ENCODE peak calls at places on chromosomes 11 and 22, in ten cellular contexts. K is body of pancreas, I is fibroblast of the aortic adventitia, A is CD14-positive monocyte, V is right lobe of liver, C is foreskin fibroblast, O is thoracic aorta, Q is H9, P is HFF-Myc, W is bronchial epithelial cell. M is an unnamed sample.

GRCh38 chr11:77505956-77506355 is 32.1 kb upstream of the PAK1 start:
- DNase-seq in P (no peak), C (no peak), A (no peak), Q (no peak), W (peak), K (no peak), O (no peak), V (no peak), I (no peak), M (no peak)

GRCh38 chr11:72584293-72584921 is 89.8 kb downstream of the PDE2A start:
- DNase-seq in V (peak), P (no peak), Q (peak), K (peak), O (no peak), A (peak), C (peak), I (peak), W (peak), M (no peak)

GRCh38 chr11:113876074-113876797 is 864 bp upstream of the USP28 start:
- DNase-seq in Q (no peak), O (no peak), K (no peak), V (no peak), C (no peak), P (no peak), I (no peak), W (no peak), A (no peak), M (no peak)

GRCh38 chr11:133476570-133477262 is 55.6 kb downstream of the OPCML start:
- DNase-seq in O (no peak), C (no peak), I (no peak), Q (peak), A (no peak), W (peak), V (no peak), K (no peak), P (no peak), M (no peak)

GRCh38 chr11:78575478-78575877 is 814 bp upstream of the NARS2 start:
- DNase-seq in V (no peak), C (no peak), Q (no peak), W (no peak), I (no peak), A (no peak), K (no peak), O (no peak), P (no peak), M (no peak)

GRCh38 chr11:71336996-71337772 is 84.8 kb upstream of the SHANK2 start:
- DNase-seq in Q (peak), O (no peak), I (no peak), C (no peak), K (no peak), P (no peak), V (no peak), A (no peak), W (no peak), M (no peak)

GRCh38 chr11:105929381-105929955 is 92.6 kb downstream of the MSANTD4 start:
- DNase-seq in V (no peak), P (no peak), O (no peak), A (no peak), C (no peak), I (no peak), K (no peak), Q (no peak), W (peak), M (no peak)

GRCh38 chr11:63769044-63769718 is 606 bp upstream of the ZFTA start:
- DNase-seq in C (no peak), W (peak), Q (no peak), K (no peak), O (no peak), V (peak), P (no peak), I (no peak), A (no peak), M (no peak)

GRCh38 chr11:125887373-125888324 is at the start of gene HYLS1:
- DNase-seq in A (peak), C (peak), O (peak), W (peak), K (peak), Q (peak), V (peak), P (peak), I (peak), M (peak)

DNA sequence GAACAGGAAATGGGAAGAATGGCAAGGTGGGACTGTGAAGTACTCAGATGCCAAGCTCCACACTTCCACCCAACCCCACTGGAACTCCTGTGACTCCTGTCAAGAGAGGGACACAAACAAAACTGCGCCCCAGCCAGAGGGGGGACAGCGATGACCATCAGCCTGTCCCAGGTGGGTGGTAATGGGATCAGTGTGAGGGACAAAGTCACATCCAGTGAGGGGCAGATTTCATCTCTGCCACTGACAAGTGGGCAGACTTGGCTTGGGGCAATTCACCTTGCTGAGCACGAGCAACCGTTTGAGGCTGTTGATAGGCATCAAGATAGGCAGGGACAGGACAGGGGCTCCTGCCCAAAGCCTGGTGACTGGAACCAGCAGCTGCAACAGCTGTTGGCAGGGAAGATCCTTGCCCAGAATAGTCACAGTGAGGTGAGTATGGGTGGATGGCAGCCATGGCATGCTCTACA is 105.4 kb upstream of the PITPNB start:
- DNase-seq in O (no peak), P (no peak), I (no peak), C (no peak), W (no peak), A (no peak), V (peak), Q (no peak), K (no peak), M (peak)
- TF ChIP-seq CTCF in O (no peak), P (no peak), I (no peak), C (no peak), W (no peak), A (no peak), V (no peak), Q (no peak), K (no peak), M (no peak)

GRCh38 chr22:35337932-35338331 is 38.2 kb downstream of the TOM1 start:
- DNase-seq in K (no peak), V (no peak), A (no peak), I (no peak), O (no peak), W (no peak), Q (peak), C (no peak), P (no peak), M (no peak)
- TF ChIP-seq CTCF in K (no peak), V (peak), A (peak), I (no peak), O (no peak), W (no peak), Q (peak), C (no peak), P (no peak), M (no peak)

GRCh38 chr22:35454416-35455054 is 54.6 kb downstream of the MCM5 start:
- DNase-seq in Q (no peak), W (no peak), A (no peak), I (no peak), O (no peak), V (no peak), P (no peak), C (no peak), K (no peak), M (no peak)
- TF ChIP-seq CTCF in Q (peak), W (no peak), A (no peak), I (no peak), O (no peak), V (peak), P (peak), C (no peak), K (no peak), M (no peak)

GRCh38 chr22:23116506-23117263 is 25.1 kb downstream of the RSPH14 start:
- DNase-seq in A (no peak), C (no peak), Q (no peak), K (no peak), P (no peak), V (no peak), I (no peak), O (no peak), W (no peak), M (no peak)
- TF ChIP-seq CTCF in A (no peak), C (no peak), Q (no peak), K (no peak), P (no peak), V (no peak), I (no peak), O (no peak), W (no peak), M (no peak)

GRCh38 chr11:107689317-107690202 is 22.3 kb downstream of the SLN start:
- DNase-seq in W (peak), I (peak), A (no peak), K (peak), C (peak), V (peak), P (no peak), O (peak), Q (peak), M (peak)
- TF ChIP-seq CTCF in W (peak), I (peak), A (peak), K (peak), C (peak), V (peak), P (peak), O (peak), Q (peak), M (no peak)

DNA sequence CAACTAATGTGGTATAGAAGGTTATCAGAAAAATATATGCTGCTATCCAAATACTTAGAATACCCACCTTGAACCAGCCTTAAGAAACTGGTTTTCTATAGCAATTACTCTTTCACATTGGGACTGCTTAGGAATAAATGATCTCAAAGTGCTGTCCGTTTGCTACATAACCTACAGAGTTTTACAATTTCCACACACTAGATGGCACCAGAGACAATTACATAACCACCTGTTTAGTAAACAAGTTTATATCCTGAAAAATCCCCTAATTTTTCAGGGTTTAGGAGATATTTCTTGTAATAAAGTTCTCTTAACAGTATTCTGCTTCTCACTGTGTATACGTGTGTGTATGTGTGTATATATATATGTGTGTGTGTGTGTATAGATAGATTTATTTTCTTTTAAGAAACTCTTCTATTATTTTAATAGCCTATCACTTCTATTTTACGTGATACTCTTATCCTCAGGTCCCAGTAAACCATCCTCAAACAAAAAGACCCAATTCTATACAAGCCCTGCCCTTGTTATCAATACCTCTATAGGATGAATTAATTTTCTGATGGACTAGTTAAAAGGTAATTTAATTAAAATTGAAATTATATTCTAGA is 6.7 kb upstream of the OR5I1 start:
- DNase-seq in P (peak), O (no peak), Q (no peak), A (no peak), V (no peak), K (peak), C (no peak), W (peak), I (peak), M (no peak)
- TF ChIP-seq CTCF in P (peak), O (no peak), Q (peak), A (no peak), V (peak), K (peak), C (peak), W (peak), I (no peak), M (no peak)

GRCh38 chr11:73653996-73654395 is 7.6 kb downstream of the PLEKHB1 start:
- DNase-seq in I (no peak), C (no peak), P (no peak), V (no peak), A (no peak), W (no peak), K (no peak), Q (no peak), O (no peak), M (no peak)
- TF ChIP-seq CTCF in I (no peak), C (no peak), P (no peak), V (no peak), A (no peak), W (no peak), K (no peak), Q (no peak), O (no peak), M (no peak)

DNA sequence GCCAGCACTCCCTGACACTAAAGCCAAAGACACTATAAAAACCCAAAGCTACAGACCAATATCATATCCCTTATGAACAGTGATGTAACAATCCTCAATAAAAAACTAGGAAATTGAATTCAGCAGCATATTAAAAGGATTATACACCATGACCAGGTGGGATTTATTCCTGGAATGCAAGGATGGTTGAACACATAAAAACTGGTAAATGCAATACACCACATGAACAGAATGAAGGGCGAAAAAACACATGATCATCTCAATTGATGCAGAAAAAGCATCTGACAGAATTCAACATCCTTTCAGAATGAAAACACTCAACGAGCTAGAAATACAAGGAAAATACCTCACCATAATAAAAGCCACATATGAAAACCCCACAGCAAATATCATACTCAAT is 31.3 kb downstream of the OSBP start:
- DNase-seq in W (no peak), Q (no peak), V (no peak), K (no peak), A (no peak), P (no peak), C (no peak), O (no peak), I (no peak), M (no peak)
- TF ChIP-seq CTCF in W (no peak), Q (no peak), V (no peak), K (no peak), A (no peak), P (no peak), C (no peak), O (no peak), I (no peak), M (no peak)

M was measured in omental fat pad.